ENCODE peak calls at places on chromosome 19, in nine cellular contexts. L is ACHN; K is head of caudate nucleus; D is KG1; G is non-pigmented ciliary epithelial cell; J is nephron progenitor cell; M is activated naive CD4-positive, alpha-beta T cell treated with anti-CD3 and anti-CD28 coated beads, Interleukin-2, amount 50 U/mL, for 16 hours; W is GM23338; E is stimulated activated CD4-positive, alpha-beta T cell treated with anti-CD3 and anti-CD28 coated beads, Interleukin-15, amount 100 ng/mL, for 1 hour. B is an unnamed sample.

GRCh38 chr19:51637362-51637978 is 7.3 kb upstream of the SIGLEC5 start:
- DNase-seq in M (no peak), L (peak), K (no peak), D (no peak), J (no peak), W (peak), E (no peak), G (no peak), B (peak)

GRCh38 chr19:8832132-8833021 is at the start of the genes MBD3L1 and ZNF558:
- DNase-seq in D (peak), E (peak), L (peak), M (peak), K (peak), J (peak), W (peak), G (peak), B (peak)

GRCh38 chr19:33795370-33796163 is 1.1 kb upstream of the KCTD15 start:
- DNase-seq in L (peak), D (peak), W (peak), K (peak), E (peak), M (peak), J (peak), G (no peak), B (peak)

GRCh38 chr19:1871140-1871597 is 7.8 kb upstream of the KLF16 start:
- DNase-seq in K (no peak), G (no peak), L (no peak), M (no peak), J (no peak), D (no peak), W (no peak), E (no peak), B (no peak)

GRCh38 chr19:4650159-4650558 is 10.8 kb downstream of the TNFAIP8L1 start:
- DNase-seq in E (no peak), D (no peak), G (no peak), W (no peak), K (no peak), L (no peak), J (no peak), M (no peak), B (no peak)

GRCh38 chr19:55678121-55678671 is 3.2 kb downstream of the EPN1 start:
- DNase-seq in D (no peak), W (no peak), E (no peak), K (peak), J (no peak), M (no peak), G (no peak), L (no peak), B (no peak)

GRCh38 chr19:16582486-16583261 is 10.5 kb upstream of the SLC35E1 start:
- DNase-seq in D (no peak), E (no peak), K (no peak), G (no peak), J (no peak), M (no peak), W (no peak), L (no peak), B (no peak)

GRCh38 chr19:17026041-17026658 is 460 bp downstream of the CPAMD8 start:
- DNase-seq in D (no peak), K (no peak), L (no peak), W (peak), M (no peak), E (no peak), G (no peak), J (peak), B (no peak)

GRCh38 chr19:28785961-28786360 is 427.0 kb downstream of the UQCRFS1 start:
- DNase-seq in J (peak), M (no peak), L (no peak), E (no peak), K (no peak), G (no peak), W (peak), D (no peak), B (no peak)

GRCh38 chr19:44998025-44998424 is 3.2 kb upstream of the RELB start:
- DNase-seq in L (no peak), D (no peak), K (no peak), E (no peak), M (no peak), W (no peak), J (no peak), G (no peak), B (no peak)

GRCh38 chr19:21824679-21825078 is 11.3 kb downstream of the ZNF43 start:
- DNase-seq in M (no peak), E (no peak), W (no peak), D (no peak), L (peak), G (no peak), J (no peak), K (no peak), B (peak)

GRCh38 chr19:3771033-3771905 is 759 bp downstream of the RAX2 start:
- DNase-seq in E (no peak), G (no peak), M (no peak), D (no peak), K (no peak), L (no peak), J (no peak), W (no peak), B (no peak)

GRCh38 chr19:55552620-55553019 is 7.3 kb upstream of the SBK3 start:
- DNase-seq in J (no peak), M (no peak), D (no peak), L (no peak), G (peak), W (no peak), E (no peak), K (no peak), B (peak)

GRCh38 chr19:13953021-13953531 is 767 bp downstream of the DCAF15 start:
- DNase-seq in K (no peak), W (peak), J (no peak), E (no peak), M (no peak), L (peak), D (no peak), G (no peak), B (peak)

GRCh38 chr19:49758292-49758691 is 4.8 kb downstream of the TSKS start:
- DNase-seq in D (no peak), W (no peak), G (no peak), M (no peak), E (no peak), J (no peak), K (peak), L (no peak), B (peak)

GRCh38 chr19:5949792-5950305 is 28.1 kb downstream of the RANBP3 start:
- DNase-seq in J (no peak), K (no peak), M (peak), G (no peak), L (no peak), D (no peak), W (no peak), E (no peak), B (peak)

GRCh38 chr19:47518139-47518538 is 3.3 kb upstream of the NAPA start:
- DNase-seq in G (no peak), M (peak), J (no peak), D (peak), K (no peak), L (no peak), E (no peak), W (no peak), B (no peak)

GRCh38 chr19:5697890-5698634 is 8.0 kb downstream of the RPL36 start:
- DNase-seq in E (no peak), G (no peak), K (no peak), J (no peak), D (no peak), M (no peak), L (no peak), W (peak), B (no peak)

GRCh38 chr19:50414850-50415660 is 3.7 kb upstream of the SPIB start:
- DNase-seq in M (peak), D (no peak), E (peak), K (peak), W (peak), G (no peak), J (peak), L (peak), B (peak)

GRCh38 chr19:964761-965694 is 19.1 kb upstream of the WDR18 start:
- DNase-seq in E (no peak), D (no peak), W (peak), J (no peak), L (peak), M (no peak), G (no peak), K (no peak), B (no peak)

GRCh38 chr19:294819-295686 is 3.9 kb upstream of the PLPP2 start:
- DNase-seq in W (peak), G (no peak), E (peak), L (peak), M (peak), K (peak), D (no peak), J (peak), B (peak)

GRCh38 chr19:46494936-46495788 is 505 bp downstream of the PNMA8B start:
- DNase-seq in M (no peak), L (no peak), K (no peak), D (no peak), G (no peak), J (peak), W (peak), E (no peak), B (no peak)

GRCh38 chr19:38264486-38265212 is at the start of gene SPINT2:
- DNase-seq in G (no peak), D (peak), E (peak), M (peak), L (no peak), W (peak), K (peak), J (peak), B (no peak)

GRCh38 chr19:1853295-1854031 is 5.2 kb upstream of the REXO1 start:
- DNase-seq in J (peak), G (no peak), E (peak), W (peak), D (peak), M (peak), L (peak), K (peak), B (peak)

GRCh38 chr19:18897108-18898029 is 1.4 kb upstream of the CERS1 start:
- DNase-seq in K (no peak), J (no peak), W (no peak), D (no peak), L (no peak), E (no peak), M (no peak), G (no peak), B (no peak)

GRCh38 chr19:50969413-50969760 is at the start of gene KLK6:
- DNase-seq in D (no peak), L (no peak), W (no peak), G (no peak), M (no peak), J (no peak), E (no peak), K (peak), B (peak)

GRCh38 chr19:50384685-50385535 is 763 bp downstream of the POLD1 start:
- DNase-seq in M (no peak), E (no peak), K (no peak), D (no peak), J (no peak), W (peak), G (no peak), L (no peak), B (peak)

GRCh38 chr19:36771275-36772231 is 1.1 kb downstream of the ZNF850 start:
- DNase-seq in W (peak), G (peak), L (peak), M (peak), J (peak), E (no peak), K (no peak), D (peak), B (peak)

GRCh38 chr19:49853852-49854849 is 3.2 kb downstream of the PTOV1 start:
- DNase-seq in E (no peak), L (no peak), M (no peak), J (no peak), D (no peak), K (no peak), G (no peak), W (no peak), B (no peak)

GRCh38 chr19:51029718-51030117 is 3.3 kb upstream of the KLK11 start:
- DNase-seq in L (no peak), W (peak), M (no peak), E (no peak), J (no peak), D (no peak), K (no peak), G (no peak), B (no peak)

GRCh38 chr19:2361259-2362038 is 1.4 kb downstream of the TMPRSS9 start:
- DNase-seq in G (no peak), L (no peak), W (no peak), M (no peak), D (no peak), K (no peak), J (no peak), E (no peak), B (no peak)

GRCh38 chr19:1513492-1514294 is 874 bp upstream of the ADAMTSL5 start:
- DNase-seq in W (peak), K (no peak), M (peak), E (peak), J (peak), D (no peak), G (peak), L (peak), B (peak)

GRCh38 chr19:14563989-14564650 is 7.7 kb downstream of the NDUFB7 start:
- DNase-seq in J (peak), W (peak), L (peak), E (peak), K (no peak), M (peak), D (no peak), G (no peak), B (no peak)

B was measured in kidney tubule cell.